ENCODE peak calls at places on chromosomes 4 and X, in ten cellular contexts. M, L, E, K, O, D, S, Q, T and Z are unnamed samples.

GRCh38 chr4:7924570-7924969 is 15.1 kb downstream of the AFAP1 start:
- DNase-seq in M (no peak), L (no peak), E (no peak), K (no peak), O (no peak), D (no peak), S (no peak), Q (no peak), T (no peak), Z (no peak)

GRCh38 chrX:31279359-31279758 is 207.5 kb upstream of the FTHL17 start:
- DNase-seq in M (no peak), L (peak; percentile 3), E (no peak), K (no peak), O (peak; percentile 45), D (no peak), S (no peak), Q (no peak), T (no peak), Z (no peak)

GRCh38 chr4:10715696-10716095 is 31.1 kb upstream of the CLNK start:
- DNase-seq in M (no peak), L (peak; percentile 70), E (no peak), K (no peak), O (peak; percentile 20), D (no peak), S (peak; percentile 77), Q (no peak), T (no peak), Z (no peak)

GRCh38 chrX:47623540-47624027 is 3.9 kb upstream of the SYN1 start:
- DNase-seq in M (no peak), L (peak; percentile 63), E (peak; percentile 66), K (no peak), O (peak; percentile 82), D (no peak), S (peak; percentile 68), Q (no peak), T (no peak), Z (peak; percentile 51)

GRCh38 chr4:122854444-122854843 is 27.8 kb downstream of the FGF2 start:
- DNase-seq in M (no peak), L (peak; percentile 58), E (no peak), K (no peak), O (no peak), D (no peak), S (peak; percentile 23), Q (no peak), T (no peak), Z (no peak)

GRCh38 chr4:183335369-183335940 is 13.2 kb upstream of the CLDN24 start:
- DNase-seq in M (peak; percentile 23), L (peak; percentile 86), E (no peak), K (no peak), O (peak; percentile 92), D (peak; percentile 79), S (peak; percentile 86), Q (no peak), T (no peak), Z (no peak)

GRCh38 chrX:153728095-153728494 is 3.4 kb downstream of the ABCD1 start:
- DNase-seq in M (no peak), L (no peak), E (no peak), K (no peak), O (no peak), D (no peak), S (no peak), Q (no peak), T (no peak), Z (no peak)

GRCh38 chr4:174320501-174321199 is 36.9 kb downstream of the CEP44 start:
- DNase-seq in M (no peak), L (no peak), E (no peak), K (no peak), O (no peak), D (no peak), S (no peak), Q (no peak), T (no peak), Z (no peak)

GRCh38 chrX:135596495-135596894 is 76.0 kb downstream of the INTS6L start:
- DNase-seq in M (peak; percentile 40), L (peak; percentile 42), E (no peak), K (no peak), O (peak; percentile 34), D (no peak), S (peak; percentile 1), Q (peak; percentile 12), T (peak; percentile 16), Z (peak; percentile 64)

GRCh38 chrX:150594584-150594983 is 26.2 kb downstream of the MTM1 start:
- DNase-seq in M (no peak), L (no peak), E (no peak), K (no peak), O (no peak), D (no peak), S (no peak), Q (no peak), T (no peak), Z (no peak)

GRCh38 chrX:23369037-23369436 is 34.4 kb downstream of the PTCHD1 start:
- DNase-seq in M (no peak), L (no peak), E (no peak), K (no peak), O (no peak), D (no peak), S (peak; percentile 9), Q (no peak), T (no peak), Z (no peak)

GRCh38 chr4:146510942-146511341 is 10.8 kb downstream of the SLC10A7 start:
- DNase-seq in M (no peak), L (no peak), E (no peak), K (no peak), O (no peak), D (no peak), S (no peak), Q (no peak), T (no peak), Z (no peak)
- TF ChIP-seq CTCF in M (no peak), L (peak; percentile 21), E (no peak), K (no peak), O (peak; percentile 35), D (no peak), S (no peak), Q (no peak), T (peak; percentile 42), Z (no peak)

GRCh38 chr4:153541426-153542096 is 75.4 kb downstream of the TMEM131L start:
- DNase-seq in M (no peak), L (peak; percentile 88), E (no peak), K (no peak), O (peak; percentile 53), D (peak; percentile 52), S (peak; percentile 92), Q (no peak), T (no peak), Z (no peak)
- TF ChIP-seq CTCF in M (no peak), L (no peak), E (no peak), K (no peak), O (no peak), D (no peak), S (peak; percentile 18), Q (no peak), T (no peak), Z (no peak)

DNA sequence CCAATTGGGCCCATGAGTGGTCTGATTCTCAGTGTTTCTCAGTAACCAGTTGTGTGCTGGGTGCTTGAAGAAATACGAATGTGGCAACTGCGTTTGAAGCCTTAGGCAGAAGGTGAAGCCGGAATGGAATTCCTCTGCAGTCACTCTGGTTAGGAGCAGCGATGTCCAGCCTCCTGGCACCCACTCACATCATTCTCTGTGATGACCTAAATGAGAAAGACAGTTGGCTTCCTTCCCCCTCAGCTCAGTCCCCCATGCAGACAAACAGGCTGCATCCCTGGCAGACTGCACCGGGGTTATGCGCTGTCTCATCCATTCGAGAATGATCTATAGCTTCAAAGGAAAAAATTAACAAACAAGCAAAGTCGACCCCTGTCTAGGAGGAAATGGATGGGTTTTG is 170.1 kb upstream of the SCML1 start:
- DNase-seq in M (no peak), L (no peak), E (no peak), K (no peak), O (no peak), D (no peak), S (no peak), Q (peak; percentile 19), T (no peak), Z (no peak)
- TF ChIP-seq CTCF in M (no peak), L (no peak), E (no peak), K (no peak), O (no peak), D (no peak), S (no peak), Q (no peak), T (no peak), Z (no peak)

GRCh38 chr4:15162465-15163283 is 160.4 kb downstream of the CPEB2 start:
- DNase-seq in M (no peak), L (peak; percentile 68), E (no peak), K (no peak), O (peak; percentile 64), D (no peak), S (peak; percentile 65), Q (no peak), T (no peak), Z (no peak)
- TF ChIP-seq CTCF in M (no peak), L (peak; percentile 62), E (peak; percentile 44), K (no peak), O (peak; percentile 47), D (peak; percentile 60), S (peak; percentile 65), Q (peak; percentile 16), T (no peak), Z (no peak)

DNA sequence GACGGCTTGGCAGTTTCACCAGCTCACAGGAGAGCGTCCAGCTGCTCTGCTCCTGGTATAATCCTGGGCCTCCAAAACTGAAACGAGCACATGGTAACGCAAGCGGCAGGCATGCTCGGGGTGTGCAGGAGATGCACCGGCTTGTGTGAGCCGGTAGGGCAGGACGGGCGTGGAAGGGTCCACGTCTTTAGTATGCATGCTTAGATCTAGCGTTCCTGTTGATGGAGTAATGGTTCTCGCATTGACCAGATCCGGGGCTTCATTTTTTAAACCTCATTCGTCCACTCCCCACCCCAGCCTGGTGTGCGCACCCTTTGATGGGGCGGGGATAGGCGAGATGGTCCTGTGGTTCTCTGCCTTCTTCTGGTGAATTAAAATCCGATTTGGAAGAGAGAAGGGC is 39.7 kb downstream of the FAM149A start:
- DNase-seq in M (no peak), L (peak; percentile 48), E (no peak), K (no peak), O (peak; percentile 59), D (no peak), S (peak; percentile 47), Q (peak; percentile 24), T (no peak), Z (peak; percentile 31)
- TF ChIP-seq CTCF in M (no peak), L (peak; percentile 40), E (no peak), K (no peak), O (peak; percentile 18), D (no peak), S (peak; percentile 25), Q (peak; percentile 10), T (peak; percentile 43), Z (no peak)

DNA sequence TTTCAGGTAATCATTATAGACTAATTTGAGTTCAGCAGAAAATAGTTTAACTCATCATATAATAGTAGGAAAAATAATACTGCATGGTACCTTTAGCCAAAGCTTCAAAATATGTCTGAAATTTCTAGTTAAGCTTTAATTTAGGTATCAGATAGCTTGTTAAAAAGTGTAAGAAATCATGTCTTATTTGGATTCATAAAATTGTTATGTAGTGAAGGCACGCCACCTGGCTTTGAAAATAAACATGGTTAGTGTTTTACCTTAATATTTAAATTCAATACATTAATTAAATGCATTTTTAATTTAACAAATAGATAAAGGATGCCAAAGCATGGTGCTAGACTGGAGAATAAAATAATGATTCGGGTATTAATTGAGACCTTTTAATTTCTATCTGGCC is 211.4 kb downstream of the FSTL5 start:
- DNase-seq in M (no peak), L (no peak), E (no peak), K (no peak), O (peak; percentile 4), D (no peak), S (no peak), Q (no peak), T (no peak), Z (no peak)
- TF ChIP-seq CTCF in M (peak; percentile 34), L (no peak), E (peak; percentile 9), K (no peak), O (peak; percentile 1), D (no peak), S (no peak), Q (no peak), T (no peak), Z (no peak)